ENCODE peak calls at places on chromosomes 5 and 9, in seven cellular contexts. One of them, this sample, is unnamed.
A peak's percentile ranks its signal among the peaks of the same experiment; 100 is the strongest.

GRCh38 chr5:1217596-1218206 is 7.5 kb upstream of the SLC6A18 start:
- DNase-seq in sigmoid colon: no peak
- DNase-seq in heart left ventricle: no peak
- DNase-seq in psoas muscle: no peak
- DNase-seq in fibroblast of mammary gland: no peak
- DNase-seq in left ventricle myocardium inferior: no peak
- DNase-seq in esophagus squamous epithelium: no peak
- DNase-seq in this sample: no peak

GRCh38 chr5:35853652-35854051 is 3.0 kb upstream of the IL7R start:
- DNase-seq in esophagus squamous epithelium: no peak
- DNase-seq in left ventricle myocardium inferior: no peak
- DNase-seq in sigmoid colon: no peak
- DNase-seq in fibroblast of mammary gland: no peak
- DNase-seq in heart left ventricle: no peak
- DNase-seq in psoas muscle: no peak
- DNase-seq in this sample: no peak

GRCh38 chr5:88787856-88788255 is 95.1 kb downstream of the MEF2C start:
- DNase-seq in esophagus squamous epithelium: no peak
- DNase-seq in sigmoid colon: no peak
- DNase-seq in heart left ventricle: no peak
- DNase-seq in psoas muscle: no peak
- DNase-seq in fibroblast of mammary gland: no peak
- DNase-seq in left ventricle myocardium inferior: no peak
- DNase-seq in this sample: no peak

GRCh38 chr5:61120534-61120933 is 41.7 kb downstream of the SMIM15 start:
- DNase-seq in fibroblast of mammary gland: peak; percentile 26
- DNase-seq in sigmoid colon: no peak
- DNase-seq in left ventricle myocardium inferior: no peak
- DNase-seq in esophagus squamous epithelium: no peak
- DNase-seq in psoas muscle: no peak
- DNase-seq in heart left ventricle: no peak
- DNase-seq in this sample: no peak

GRCh38 chr5:138186002-138186447 is 7.1 kb downstream of the KIF20A start:
- DNase-seq in esophagus squamous epithelium: no peak
- DNase-seq in heart left ventricle: no peak
- DNase-seq in sigmoid colon: no peak
- DNase-seq in fibroblast of mammary gland: no peak
- DNase-seq in left ventricle myocardium inferior: no peak
- DNase-seq in psoas muscle: no peak
- DNase-seq in this sample: no peak

GRCh38 chr9:134619456-134619982 is 22.1 kb upstream of the COL5A1 start:
- DNase-seq in fibroblast of mammary gland: no peak
- DNase-seq in sigmoid colon: no peak
- DNase-seq in psoas muscle: no peak
- DNase-seq in left ventricle myocardium inferior: no peak
- DNase-seq in heart left ventricle: no peak
- DNase-seq in esophagus squamous epithelium: no peak
- DNase-seq in this sample: no peak

GRCh38 chr5:59621477-59621876 is 272.0 kb downstream of the PDE4D start:
- DNase-seq in heart left ventricle: no peak
- DNase-seq in psoas muscle: no peak
- DNase-seq in sigmoid colon: no peak
- DNase-seq in left ventricle myocardium inferior: no peak
- DNase-seq in esophagus squamous epithelium: no peak
- DNase-seq in fibroblast of mammary gland: no peak
- DNase-seq in this sample: no peak

GRCh38 chr5:133034064-133034463 is 7.7 kb upstream of the ZCCHC10 start:
- DNase-seq in psoas muscle: no peak
- DNase-seq in heart left ventricle: no peak
- DNase-seq in sigmoid colon: no peak
- DNase-seq in left ventricle myocardium inferior: no peak
- DNase-seq in fibroblast of mammary gland: no peak
- DNase-seq in esophagus squamous epithelium: no peak
- DNase-seq in this sample: no peak

GRCh38 chr9:114729706-114730105 is 47.7 kb upstream of the TEX48 start:
- DNase-seq in esophagus squamous epithelium: no peak
- DNase-seq in fibroblast of mammary gland: no peak
- DNase-seq in left ventricle myocardium inferior: no peak
- DNase-seq in sigmoid colon: no peak
- DNase-seq in heart left ventricle: no peak
- DNase-seq in psoas muscle: no peak
- DNase-seq in this sample: no peak

GRCh38 chr5:59746261-59746765 is 147.2 kb downstream of the PDE4D start:
- DNase-seq in fibroblast of mammary gland: peak; percentile 89
- DNase-seq in sigmoid colon: peak; percentile 69
- DNase-seq in psoas muscle: peak; percentile 48
- DNase-seq in heart left ventricle: no peak
- DNase-seq in esophagus squamous epithelium: no peak
- DNase-seq in left ventricle myocardium inferior: no peak
- DNase-seq in this sample: peak; percentile 67

GRCh38 chr5:149237662-149238061 is 34.0 kb upstream of the AFAP1L1 start:
- DNase-seq in heart left ventricle: no peak
- DNase-seq in sigmoid colon: no peak
- DNase-seq in left ventricle myocardium inferior: no peak
- DNase-seq in esophagus squamous epithelium: no peak
- DNase-seq in psoas muscle: no peak
- DNase-seq in fibroblast of mammary gland: no peak
- DNase-seq in this sample: no peak

GRCh38 chr5:39977231-39977630 is 552.5 kb upstream of the DAB2 start:
- DNase-seq in sigmoid colon: no peak
- DNase-seq in psoas muscle: no peak
- DNase-seq in heart left ventricle: no peak
- DNase-seq in fibroblast of mammary gland: no peak
- DNase-seq in left ventricle myocardium inferior: no peak
- DNase-seq in esophagus squamous epithelium: no peak
- DNase-seq in this sample: no peak

GRCh38 chr5:94778712-94779111 is 160.2 kb downstream of the SLF1 start:
- DNase-seq in esophagus squamous epithelium: no peak
- DNase-seq in psoas muscle: no peak
- DNase-seq in fibroblast of mammary gland: no peak
- DNase-seq in left ventricle myocardium inferior: no peak
- DNase-seq in heart left ventricle: no peak
- DNase-seq in sigmoid colon: no peak
- DNase-seq in this sample: no peak

GRCh38 chr9:5186416-5187169 is 1.2 kb upstream of the INSL6 start:
- DNase-seq in fibroblast of mammary gland: peak; percentile 67
- DNase-seq in left ventricle myocardium inferior: no peak
- DNase-seq in psoas muscle: no peak
- DNase-seq in esophagus squamous epithelium: no peak
- DNase-seq in sigmoid colon: no peak
- DNase-seq in heart left ventricle: no peak
- DNase-seq in this sample: no peak

GRCh38 chr5:146909496-146910068 is 31.0 kb upstream of the PPP2R2B start:
- DNase-seq in sigmoid colon: no peak
- DNase-seq in esophagus squamous epithelium: no peak
- DNase-seq in psoas muscle: no peak
- DNase-seq in left ventricle myocardium inferior: no peak
- DNase-seq in heart left ventricle: no peak
- DNase-seq in fibroblast of mammary gland: no peak
- DNase-seq in this sample: no peak

GRCh38 chr9:17116400-17116837 is 18.4 kb upstream of the CNTLN start:
- DNase-seq in heart left ventricle: no peak
- DNase-seq in sigmoid colon: no peak
- DNase-seq in left ventricle myocardium inferior: no peak
- DNase-seq in fibroblast of mammary gland: peak; percentile 66
- DNase-seq in esophagus squamous epithelium: no peak
- DNase-seq in psoas muscle: no peak
- DNase-seq in this sample: no peak

GRCh38 chr5:93746406-93747056 is 5.1 kb upstream of the POU5F2 start:
- DNase-seq in fibroblast of mammary gland: peak; percentile 58
- DNase-seq in sigmoid colon: no peak
- DNase-seq in psoas muscle: no peak
- DNase-seq in left ventricle myocardium inferior: no peak
- DNase-seq in esophagus squamous epithelium: no peak
- DNase-seq in heart left ventricle: no peak
- DNase-seq in this sample: no peak

GRCh38 chr5:157172408-157172807 is 6.3 kb upstream of the GARIN3 start:
- DNase-seq in heart left ventricle: no peak
- DNase-seq in psoas muscle: no peak
- DNase-seq in fibroblast of mammary gland: no peak
- DNase-seq in left ventricle myocardium inferior: no peak
- DNase-seq in sigmoid colon: no peak
- DNase-seq in esophagus squamous epithelium: no peak
- DNase-seq in this sample: no peak

GRCh38 chr5:154375331-154376008 is 70.3 kb upstream of the SAP30L start:
- DNase-seq in esophagus squamous epithelium: no peak
- DNase-seq in sigmoid colon: no peak
- DNase-seq in left ventricle myocardium inferior: no peak
- DNase-seq in fibroblast of mammary gland: peak; percentile 33
- DNase-seq in psoas muscle: no peak
- DNase-seq in heart left ventricle: no peak
- DNase-seq in this sample: no peak

GRCh38 chr5:1513326-1514026 is 10.3 kb downstream of the LPCAT1 start:
- DNase-seq in psoas muscle: peak; percentile 30
- DNase-seq in left ventricle myocardium inferior: peak; percentile 11
- DNase-seq in sigmoid colon: peak; percentile 43
- DNase-seq in heart left ventricle: no peak
- DNase-seq in fibroblast of mammary gland: no peak
- DNase-seq in esophagus squamous epithelium: no peak
- DNase-seq in this sample: peak; percentile 60

DNA sequence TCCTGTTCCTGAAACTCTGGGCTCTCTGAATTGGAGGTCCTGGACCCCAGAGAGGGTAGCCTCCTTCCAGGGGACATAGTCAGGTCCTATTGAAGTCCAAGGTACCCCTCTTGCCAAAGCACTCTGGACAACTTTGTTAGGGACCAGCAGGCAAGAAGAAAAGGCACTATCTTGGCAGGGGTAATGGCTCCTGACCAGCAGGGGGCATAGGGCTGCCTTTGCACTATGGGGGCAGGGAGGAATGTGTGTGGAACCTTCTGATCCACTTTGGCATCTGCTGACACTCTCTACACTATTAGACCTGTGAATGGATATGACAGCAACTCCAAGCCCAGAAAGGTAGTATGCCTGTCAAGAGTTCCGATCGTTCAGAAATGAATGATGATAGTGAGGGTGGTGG is 179.0 kb upstream of the CD180 start:
- DNase-seq in left ventricle myocardium inferior: no peak
- DNase-seq in esophagus squamous epithelium: no peak
- DNase-seq in sigmoid colon: no peak
- DNase-seq in psoas muscle: no peak
- DNase-seq in heart left ventricle: no peak
- DNase-seq in fibroblast of mammary gland: no peak
- DNase-seq in this sample: no peak
- TF ChIP-seq CTCF in left ventricle myocardium inferior: no peak
- TF ChIP-seq CTCF in esophagus squamous epithelium: no peak
- TF ChIP-seq CTCF in sigmoid colon: no peak
- TF ChIP-seq CTCF in psoas muscle: no peak
- TF ChIP-seq CTCF in heart left ventricle: no peak
- TF ChIP-seq CTCF in fibroblast of mammary gland: peak; percentile 10
- TF ChIP-seq CTCF in this sample: no peak

GRCh38 chr5:123217183-123217582 is 128.1 kb downstream of the PRDM6 start:
- DNase-seq in heart left ventricle: no peak
- DNase-seq in sigmoid colon: no peak
- DNase-seq in psoas muscle: no peak
- DNase-seq in esophagus squamous epithelium: no peak
- DNase-seq in left ventricle myocardium inferior: no peak
- DNase-seq in fibroblast of mammary gland: no peak
- DNase-seq in this sample: no peak

GRCh38 chr5:123223906-123224305 is 134.9 kb downstream of the PRDM6 start:
- DNase-seq in left ventricle myocardium inferior: no peak
- DNase-seq in sigmoid colon: no peak
- DNase-seq in heart left ventricle: no peak
- DNase-seq in psoas muscle: no peak
- DNase-seq in fibroblast of mammary gland: peak; percentile 52
- DNase-seq in esophagus squamous epithelium: no peak
- DNase-seq in this sample: no peak

GRCh38 chr5:123215929-123216702 is 127.1 kb downstream of the PRDM6 start:
- DNase-seq in esophagus squamous epithelium: no peak
- DNase-seq in sigmoid colon: no peak
- DNase-seq in heart left ventricle: no peak
- DNase-seq in psoas muscle: no peak
- DNase-seq in fibroblast of mammary gland: no peak
- DNase-seq in left ventricle myocardium inferior: no peak
- DNase-seq in this sample: no peak

GRCh38 chr5:123220616-123221146 is 131.6 kb downstream of the PRDM6 start:
- DNase-seq in sigmoid colon: no peak
- DNase-seq in psoas muscle: no peak
- DNase-seq in left ventricle myocardium inferior: no peak
- DNase-seq in heart left ventricle: no peak
- DNase-seq in esophagus squamous epithelium: no peak
- DNase-seq in fibroblast of mammary gland: peak; percentile 22
- DNase-seq in this sample: peak; percentile 35
- H3K4me3 ChIP-seq in sigmoid colon: no peak overlapping the region
- H3K4me3 ChIP-seq in psoas muscle: no peak overlapping the region
- H3K4me3 ChIP-seq in left ventricle myocardium inferior: no peak overlapping the region
- H3K4me3 ChIP-seq in heart left ventricle: no peak overlapping the region
- H3K4me3 ChIP-seq in esophagus squamous epithelium: no peak overlapping the region
- H3K4me3 ChIP-seq in fibroblast of mammary gland: no peak overlapping the region
- H3K4me3 ChIP-seq in this sample: no peak overlapping the region

GRCh38 chr9:70229579-70229978 is 29.2 kb upstream of the SMC5 start:
- DNase-seq in fibroblast of mammary gland: peak; percentile 61
- DNase-seq in heart left ventricle: no peak
- DNase-seq in sigmoid colon: no peak
- DNase-seq in psoas muscle: no peak
- DNase-seq in esophagus squamous epithelium: no peak
- DNase-seq in left ventricle myocardium inferior: no peak
- DNase-seq in this sample: no peak

GRCh38 chr9:70228098-70228497 is 30.7 kb upstream of the SMC5 start:
- DNase-seq in heart left ventricle: no peak
- DNase-seq in fibroblast of mammary gland: no peak
- DNase-seq in psoas muscle: no peak
- DNase-seq in left ventricle myocardium inferior: no peak
- DNase-seq in esophagus squamous epithelium: no peak
- DNase-seq in sigmoid colon: no peak
- DNase-seq in this sample: no peak

GRCh38 chr9:70229026-70229425 is 29.8 kb upstream of the SMC5 start:
- DNase-seq in sigmoid colon: no peak
- DNase-seq in left ventricle myocardium inferior: no peak
- DNase-seq in psoas muscle: no peak
- DNase-seq in esophagus squamous epithelium: no peak
- DNase-seq in heart left ventricle: peak; percentile 20
- DNase-seq in fibroblast of mammary gland: no peak
- DNase-seq in this sample: no peak

DNA sequence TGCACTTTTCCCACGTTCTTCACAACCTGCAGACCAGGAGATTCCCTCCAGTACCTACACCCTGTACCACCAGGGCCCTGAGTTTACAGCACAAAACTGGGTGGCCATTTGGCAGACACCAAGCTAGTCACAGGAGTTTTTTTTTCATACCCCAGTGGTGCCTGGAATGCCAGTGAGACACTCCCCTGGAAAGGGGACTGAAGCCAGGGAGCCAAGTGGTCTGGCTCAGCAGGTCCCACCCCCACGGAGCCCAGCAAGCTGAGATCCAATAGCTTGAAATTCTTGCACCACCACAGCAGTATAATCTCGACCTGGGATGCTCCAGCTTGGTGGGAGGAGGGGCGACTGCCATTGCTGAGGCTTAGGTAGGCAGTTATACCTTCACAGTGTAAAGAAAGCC is 26.3 kb upstream of the SMC5 start:
- DNase-seq in psoas muscle: no peak
- DNase-seq in left ventricle myocardium inferior: no peak
- DNase-seq in esophagus squamous epithelium: no peak
- DNase-seq in fibroblast of mammary gland: no peak
- DNase-seq in sigmoid colon: no peak
- DNase-seq in heart left ventricle: no peak
- DNase-seq in this sample: no peak
- TF ChIP-seq CTCF in psoas muscle: no peak
- TF ChIP-seq CTCF in left ventricle myocardium inferior: no peak
- TF ChIP-seq CTCF in esophagus squamous epithelium: no peak
- TF ChIP-seq CTCF in fibroblast of mammary gland: no peak
- TF ChIP-seq CTCF in sigmoid colon: no peak
- TF ChIP-seq CTCF in heart left ventricle: no peak
- TF ChIP-seq CTCF in this sample: no peak

GRCh38 chr9:100428871-100429654 is 2.1 kb downstream of the MSANTD3 start:
- DNase-seq in fibroblast of mammary gland: peak; percentile 100
- DNase-seq in left ventricle myocardium inferior: no peak
- DNase-seq in esophagus squamous epithelium: no peak
- DNase-seq in psoas muscle: no peak
- DNase-seq in sigmoid colon: no peak
- DNase-seq in heart left ventricle: peak; percentile 16
- DNase-seq in this sample: peak; percentile 48
- H3K4me3 ChIP-seq in fibroblast of mammary gland: peak overlapping the region; percentile 83
- H3K4me3 ChIP-seq in left ventricle myocardium inferior: no peak overlapping the region
- H3K4me3 ChIP-seq in esophagus squamous epithelium: no peak overlapping the region
- H3K4me3 ChIP-seq in psoas muscle: peak overlapping the region; percentile 92
- H3K4me3 ChIP-seq in sigmoid colon: no peak overlapping the region
- H3K4me3 ChIP-seq in heart left ventricle: peak overlapping the region; percentile 8
- H3K4me3 ChIP-seq in this sample: peak overlapping the region; percentile 65